ENCODE peak calls at places on chromosome 6, in six cellular contexts. L is CD4-positive, alpha-beta memory T cell; J is osteoblast; T is adipocyte; U is small intestine; A is iPS DF 6.9. H is an unnamed sample.

GRCh38 chr6:161169060-161169459 is 104.8 kb downstream of the AGPAT4 start:
- DNase-seq in T (no peak), A (no peak), U (no peak), J (no peak), L (no peak), H (no peak)

GRCh38 chr6:87671555-87672029 is 30.4 kb downstream of the AKIRIN2 start:
- DNase-seq in U (no peak), A (no peak), T (no peak), J (peak; percentile 34), L (no peak), H (no peak)

GRCh38 chr6:5302995-5303622 is 41.8 kb downstream of the FARS2 start:
- DNase-seq in A (peak; percentile 35), L (peak; percentile 60), T (peak; percentile 16), J (no peak), U (peak; percentile 76), H (peak; percentile 62)

GRCh38 chr6:36954262-36954931 is at the start of gene PI16:
- DNase-seq in A (no peak), L (peak; percentile 33), J (peak; percentile 78), T (no peak), U (no peak), H (no peak)

GRCh38 chr6:113120214-113120576 is 737.0 kb upstream of the MARCKS start:
- DNase-seq in U (no peak), T (peak; percentile 93), L (no peak), J (peak; percentile 93), A (no peak), H (no peak)

GRCh38 chr6:79601020-79601609 is 30.0 kb upstream of the SH3BGRL2 start:
- DNase-seq in T (peak; percentile 74), J (peak; percentile 44), L (no peak), U (peak; percentile 43), A (no peak), H (no peak)

GRCh38 chr6:162706236-162706635 is 21.3 kb downstream of the PRKN start:
- DNase-seq in L (no peak), A (no peak), J (no peak), T (peak; percentile 7), U (no peak), H (peak; percentile 30)

GRCh38 chr6:134882426-134883038 is 67.4 kb downstream of the ALDH8A1 start:
- DNase-seq in T (peak; percentile 86), A (peak; percentile 41), J (peak; percentile 70), L (peak; percentile 22), U (peak; percentile 62), H (peak; percentile 41)

GRCh38 chr6:5122504-5123112 is 37.5 kb downstream of the PPP1R3G start:
- DNase-seq in A (no peak), J (no peak), L (no peak), T (no peak), U (no peak), H (no peak)

GRCh38 chr6:168671028-168671862 is 230.3 kb downstream of the SMOC2 start:
- DNase-seq in T (no peak), A (no peak), J (no peak), U (no peak), L (no peak), H (no peak)

GRCh38 chr6:39906318-39906761 is 27.9 kb downstream of the MOCS1 start:
- DNase-seq in T (no peak), A (no peak), U (no peak), L (no peak), J (no peak), H (no peak)

GRCh38 chr6:104718672-104719071 is 141.0 kb downstream of the HACE1 start:
- DNase-seq in L (no peak), J (no peak), A (no peak), U (no peak), T (no peak), H (no peak)

GRCh38 chr6:77015350-77015749 is 447.9 kb downstream of the HTR1B start:
- DNase-seq in U (no peak), J (no peak), T (peak; percentile 62), A (no peak), L (no peak), H (no peak)

GRCh38 chr6:6588924-6589696 is 590 bp downstream of the LY86 start:
- DNase-seq in L (no peak), T (no peak), U (no peak), A (no peak), J (no peak), H (no peak)
- H3K4me1 ChIP-seq in L (peaks cover 26% of the 10 kb centered on the region), T (no peaks in the 10 kb centered on the region), U (no peaks in the 10 kb centered on the region), A (no peaks in the 10 kb centered on the region), J (no peaks in the 10 kb centered on the region), H (no peaks in the 10 kb centered on the region)

DNA sequence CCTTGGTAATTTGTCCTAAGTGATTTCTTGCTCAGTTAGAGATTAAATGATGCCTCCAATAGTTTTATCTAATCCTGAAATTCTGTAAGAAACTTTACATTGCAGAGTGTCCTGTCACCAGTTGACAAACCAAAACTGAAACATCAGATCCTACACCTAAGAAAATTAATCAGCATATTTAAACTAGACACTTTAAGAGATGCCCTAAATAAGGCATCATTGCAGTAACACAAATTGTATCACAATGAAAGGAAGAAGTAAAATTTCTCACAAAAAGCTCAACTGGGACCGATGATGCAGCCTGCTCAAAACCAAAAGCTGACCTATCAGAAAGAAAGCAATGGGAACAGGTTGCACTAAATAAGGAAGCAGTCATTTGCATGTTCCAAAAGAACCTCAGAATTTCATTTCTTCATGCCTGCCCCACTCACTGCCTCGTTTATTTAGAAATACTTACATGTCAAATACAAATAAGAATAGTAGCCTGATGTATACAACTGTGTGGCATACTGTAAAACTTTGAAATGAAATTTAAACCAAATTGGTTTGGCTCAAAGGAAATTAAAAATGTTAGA is 12.1 kb downstream of the HIVEP2 start:
- DNase-seq in J (no peak), L (no peak), T (no peak), A (no peak), U (no peak), H (no peak)
- H3K4me1 ChIP-seq in J (peaks cover 31% of the 10 kb centered on the region), L (peaks cover 93% of the 10 kb centered on the region), T (peaks cover 37% of the 10 kb centered on the region), A (no peaks in the 10 kb centered on the region), U (peaks cover 6% of the 10 kb centered on the region), H (no peaks in the 10 kb centered on the region)

DNA sequence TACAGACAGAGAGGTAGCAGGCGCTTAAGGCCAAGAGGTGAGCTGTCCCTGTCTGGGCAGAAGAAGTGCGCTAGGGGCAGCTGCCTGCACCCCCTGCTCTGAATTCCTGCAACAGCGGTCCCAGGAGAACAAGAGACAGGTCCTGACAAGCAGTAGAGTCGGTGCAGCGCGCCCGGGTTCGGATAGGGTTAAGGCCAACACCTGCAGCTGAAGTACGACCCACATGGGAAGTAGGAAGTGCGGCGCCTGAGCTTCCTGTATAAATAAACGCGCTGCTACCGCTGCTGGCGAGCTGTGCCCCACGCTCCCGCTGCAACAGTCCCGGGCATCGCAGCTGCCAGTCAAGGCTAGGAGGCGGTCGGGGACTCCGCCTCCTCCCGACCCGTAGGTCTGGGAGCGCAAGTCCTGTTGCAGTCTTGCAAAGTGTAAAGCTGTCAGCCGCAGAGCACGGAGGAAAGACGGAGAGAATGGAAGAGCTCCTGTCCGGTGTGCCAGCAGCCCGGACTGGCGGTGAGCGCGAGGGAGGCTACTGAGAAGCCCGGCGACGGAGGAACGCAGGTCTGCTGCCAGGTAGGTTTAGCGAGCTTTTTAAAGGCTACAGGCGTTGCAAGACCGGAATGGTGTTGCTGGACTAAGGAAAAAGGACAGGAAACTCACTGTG is at the start of gene RNF144B:
- DNase-seq in L (peak; percentile 63), J (peak; percentile 62), A (peak; percentile 68), T (peak; percentile 87), U (peak; percentile 93), H (peak; percentile 90)
- H3K4me1 ChIP-seq in L (peaks cover 24% of the 10 kb centered on the region), J (peaks cover 44% of the 10 kb centered on the region), A (no peaks in the 10 kb centered on the region), T (peaks cover 36% of the 10 kb centered on the region), U (peaks cover 5% of the 10 kb centered on the region), H (no peaks in the 10 kb centered on the region)

GRCh38 chr6:15775076-15775634 is 112.3 kb upstream of the DTNBP1 start:
- DNase-seq in A (no peak), T (no peak), J (no peak), U (no peak), L (no peak), H (no peak)
- H3K4me1 ChIP-seq in A (peaks cover 2% of the 10 kb centered on the region), T (peaks cover 4% of the 10 kb centered on the region), J (no peaks in the 10 kb centered on the region), U (no peaks in the 10 kb centered on the region), L (no peaks in the 10 kb centered on the region), H (no peaks in the 10 kb centered on the region)

GRCh38 chr6:85421963-85422362 is 27.9 kb upstream of the NT5E start:
- DNase-seq in U (no peak), A (no peak), L (no peak), T (peak; percentile 64), J (no peak), H (no peak)
- H3K4me1 ChIP-seq in U (no peaks in the 10 kb centered on the region), A (no peaks in the 10 kb centered on the region), L (no peaks in the 10 kb centered on the region), T (peaks cover 60% of the 10 kb centered on the region), J (peaks cover 57% of the 10 kb centered on the region), H (no peaks in the 10 kb centered on the region)

GRCh38 chr6:32814145-32814544 is 2.7 kb downstream of the HLA-DOB start:
- DNase-seq in L (no peak), T (no peak), U (no peak), J (no peak), A (no peak), H (no peak)
- H3K4me1 ChIP-seq in L (no peaks in the 10 kb centered on the region), T (peaks cover 6% of the 10 kb centered on the region), U (no peaks in the 10 kb centered on the region), J (peaks cover 10% of the 10 kb centered on the region), A (no peaks in the 10 kb centered on the region), H (no peaks in the 10 kb centered on the region)

DNA sequence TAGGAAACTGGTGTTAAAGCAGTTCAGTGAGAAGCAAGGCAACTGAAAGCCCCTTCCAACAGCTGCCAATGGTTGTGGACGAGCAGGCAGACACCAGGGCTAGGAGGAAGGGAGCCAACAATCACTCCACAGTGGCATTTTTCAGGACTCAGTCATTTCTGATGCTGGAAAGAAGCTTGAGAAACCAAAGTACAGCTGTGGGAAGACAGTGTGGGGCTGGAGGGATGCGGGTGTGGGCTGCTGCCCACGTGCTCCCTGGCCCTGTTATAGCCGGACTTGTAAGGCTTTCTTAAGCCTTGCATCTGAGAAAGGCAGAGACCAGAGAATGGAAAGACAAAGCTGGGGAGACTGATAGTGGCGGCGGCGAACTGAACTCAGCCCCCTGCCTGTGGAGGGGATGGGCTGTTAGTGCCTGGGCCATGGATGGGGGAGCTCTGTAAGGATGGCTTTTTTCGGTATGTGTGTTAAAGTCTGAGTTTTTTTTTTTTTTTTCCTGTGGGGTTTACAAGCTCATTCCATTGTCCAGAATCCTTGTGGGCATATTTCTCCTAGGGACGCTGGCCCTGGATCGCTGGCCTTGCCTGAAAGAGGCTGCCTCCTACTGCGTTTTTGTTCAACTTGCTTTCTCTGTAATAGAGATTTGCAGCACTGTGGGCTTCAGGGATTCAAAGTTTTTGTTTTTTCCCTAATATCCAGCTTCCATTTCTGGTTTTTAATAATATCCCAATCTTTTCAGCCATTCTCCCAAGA is 91.7 kb downstream of the GJA10 start:
- DNase-seq in U (no peak), L (no peak), J (peak; percentile 89), A (no peak), T (peak; percentile 48), H (no peak)
- H3K4me1 ChIP-seq in U (no peaks in the 10 kb centered on the region), L (no peaks in the 10 kb centered on the region), J (peaks cover 52% of the 10 kb centered on the region), A (peaks cover 2% of the 10 kb centered on the region), T (peaks cover 39% of the 10 kb centered on the region), H (no peaks in the 10 kb centered on the region)